ENCODE peak calls at places on chromosomes 16 and 17, in nine cellular contexts. One of them, this sample, is unnamed.

GRCh38 chr17:60750645-60751044 is 73.0 kb downstream of the BCAS3 start:
- DNase-seq in GM23338: no peak
- DNase-seq in HCEC 1CT: no peak
- DNase-seq in HuH-7: no peak
- DNase-seq in ureter: no peak
- DNase-seq in hypothalamus: no peak
- DNase-seq in activated T-cell treated with anti-CD3 and anti-CD28 coated beads for 1 hour: no peak
- DNase-seq in HFF-Myc: no peak
- DNase-seq in NCI-H1048: no peak
- DNase-seq in this sample: no peak

GRCh38 chr17:42895185-42895555 is 5.4 kb upstream of the G6PC1 start:
- DNase-seq in HCEC 1CT: peak; percentile 82
- DNase-seq in HuH-7: no peak
- DNase-seq in hypothalamus: no peak
- DNase-seq in GM23338: no peak
- DNase-seq in HFF-Myc: peak; percentile 49
- DNase-seq in activated T-cell treated with anti-CD3 and anti-CD28 coated beads for 1 hour: no peak
- DNase-seq in ureter: peak; percentile 54
- DNase-seq in NCI-H1048: no peak
- DNase-seq in this sample: no peak

GRCh38 chr17:27324940-27325339 is 31.0 kb downstream of the WSB1 start:
- DNase-seq in ureter: no peak
- DNase-seq in GM23338: no peak
- DNase-seq in NCI-H1048: no peak
- DNase-seq in hypothalamus: no peak
- DNase-seq in activated T-cell treated with anti-CD3 and anti-CD28 coated beads for 1 hour: no peak
- DNase-seq in HuH-7: no peak
- DNase-seq in HFF-Myc: no peak
- DNase-seq in HCEC 1CT: no peak
- DNase-seq in this sample: no peak

GRCh38 chr16:19677403-19677802 is 40.6 kb downstream of the KNOP1 start:
- DNase-seq in hypothalamus: no peak
- DNase-seq in NCI-H1048: no peak
- DNase-seq in HFF-Myc: no peak
- DNase-seq in HuH-7: no peak
- DNase-seq in ureter: no peak
- DNase-seq in activated T-cell treated with anti-CD3 and anti-CD28 coated beads for 1 hour: no peak
- DNase-seq in HCEC 1CT: no peak
- DNase-seq in GM23338: no peak
- DNase-seq in this sample: no peak

GRCh38 chr17:15928286-15928785 is 16.6 kb upstream of the ADORA2B start:
- DNase-seq in HFF-Myc: no peak
- DNase-seq in ureter: no peak
- DNase-seq in HCEC 1CT: no peak
- DNase-seq in activated T-cell treated with anti-CD3 and anti-CD28 coated beads for 1 hour: no peak
- DNase-seq in GM23338: no peak
- DNase-seq in hypothalamus: no peak
- DNase-seq in NCI-H1048: no peak
- DNase-seq in HuH-7: no peak
- DNase-seq in this sample: no peak

GRCh38 chr16:65663774-65664173 is 541.9 kb upstream of the CDH11 start:
- DNase-seq in NCI-H1048: no peak
- DNase-seq in hypothalamus: no peak
- DNase-seq in activated T-cell treated with anti-CD3 and anti-CD28 coated beads for 1 hour: no peak
- DNase-seq in GM23338: no peak
- DNase-seq in HFF-Myc: no peak
- DNase-seq in ureter: no peak
- DNase-seq in HCEC 1CT: no peak
- DNase-seq in HuH-7: no peak
- DNase-seq in this sample: no peak

GRCh38 chr16:51577621-51578303 is 426.7 kb upstream of the SALL1 start:
- DNase-seq in HuH-7: no peak
- DNase-seq in GM23338: peak; percentile 55
- DNase-seq in HFF-Myc: no peak
- DNase-seq in activated T-cell treated with anti-CD3 and anti-CD28 coated beads for 1 hour: no peak
- DNase-seq in hypothalamus: no peak
- DNase-seq in ureter: no peak
- DNase-seq in NCI-H1048: no peak
- DNase-seq in HCEC 1CT: no peak
- DNase-seq in this sample: peak; percentile 8

GRCh38 chr17:37231882-37232281 is 143.9 kb upstream of the C17orf78 start:
- DNase-seq in hypothalamus: no peak
- DNase-seq in activated T-cell treated with anti-CD3 and anti-CD28 coated beads for 1 hour: no peak
- DNase-seq in HCEC 1CT: no peak
- DNase-seq in GM23338: no peak
- DNase-seq in HuH-7: no peak
- DNase-seq in ureter: no peak
- DNase-seq in HFF-Myc: no peak
- DNase-seq in NCI-H1048: no peak
- DNase-seq in this sample: no peak

GRCh38 chr17:80968602-80969029 is 23.0 kb upstream of the CHMP6 start:
- DNase-seq in HuH-7: no peak
- DNase-seq in NCI-H1048: no peak
- DNase-seq in GM23338: no peak
- DNase-seq in ureter: no peak
- DNase-seq in HFF-Myc: no peak
- DNase-seq in activated T-cell treated with anti-CD3 and anti-CD28 coated beads for 1 hour: no peak
- DNase-seq in HCEC 1CT: no peak
- DNase-seq in hypothalamus: no peak
- DNase-seq in this sample: no peak

GRCh38 chr16:19437280-19437679 is 19.6 kb downstream of the TMC5 start:
- DNase-seq in HuH-7: no peak
- DNase-seq in HCEC 1CT: no peak
- DNase-seq in NCI-H1048: no peak
- DNase-seq in hypothalamus: no peak
- DNase-seq in HFF-Myc: no peak
- DNase-seq in ureter: no peak
- DNase-seq in GM23338: no peak
- DNase-seq in activated T-cell treated with anti-CD3 and anti-CD28 coated beads for 1 hour: no peak
- DNase-seq in this sample: no peak

GRCh38 chr17:49482144-49482817 is 12.8 kb upstream of the NGFR start:
- DNase-seq in activated T-cell treated with anti-CD3 and anti-CD28 coated beads for 1 hour: no peak
- DNase-seq in NCI-H1048: no peak
- DNase-seq in HuH-7: no peak
- DNase-seq in ureter: no peak
- DNase-seq in HCEC 1CT: peak; percentile 7
- DNase-seq in GM23338: no peak
- DNase-seq in hypothalamus: no peak
- DNase-seq in HFF-Myc: no peak
- DNase-seq in this sample: no peak

GRCh38 chr17:1367351-1367745 is 32.7 kb downstream of the YWHAE start:
- DNase-seq in GM23338: no peak
- DNase-seq in hypothalamus: no peak
- DNase-seq in ureter: no peak
- DNase-seq in activated T-cell treated with anti-CD3 and anti-CD28 coated beads for 1 hour: no peak
- DNase-seq in HFF-Myc: no peak
- DNase-seq in HCEC 1CT: peak; percentile 35
- DNase-seq in NCI-H1048: no peak
- DNase-seq in HuH-7: no peak
- DNase-seq in this sample: no peak

GRCh38 chr16:53985865-53986264 is 281.9 kb downstream of the FTO start:
- DNase-seq in HCEC 1CT: no peak
- DNase-seq in HFF-Myc: no peak
- DNase-seq in GM23338: no peak
- DNase-seq in hypothalamus: no peak
- DNase-seq in activated T-cell treated with anti-CD3 and anti-CD28 coated beads for 1 hour: no peak
- DNase-seq in ureter: no peak
- DNase-seq in NCI-H1048: no peak
- DNase-seq in HuH-7: no peak
- DNase-seq in this sample: no peak

GRCh38 chr17:64991726-64992125 is 64.8 kb downstream of the GNA13 start:
- DNase-seq in HFF-Myc: no peak
- DNase-seq in hypothalamus: no peak
- DNase-seq in NCI-H1048: no peak
- DNase-seq in activated T-cell treated with anti-CD3 and anti-CD28 coated beads for 1 hour: no peak
- DNase-seq in GM23338: no peak
- DNase-seq in HuH-7: no peak
- DNase-seq in HCEC 1CT: no peak
- DNase-seq in ureter: no peak
- DNase-seq in this sample: no peak

GRCh38 chr17:39134878-39135277 is 16.6 kb downstream of the PLXDC1 start:
- DNase-seq in HFF-Myc: no peak
- DNase-seq in HuH-7: no peak
- DNase-seq in GM23338: no peak
- DNase-seq in NCI-H1048: no peak
- DNase-seq in ureter: no peak
- DNase-seq in activated T-cell treated with anti-CD3 and anti-CD28 coated beads for 1 hour: no peak
- DNase-seq in hypothalamus: no peak
- DNase-seq in HCEC 1CT: peak; percentile 75
- DNase-seq in this sample: no peak

GRCh38 chr17:77933777-77934398 is 24.6 kb upstream of the TNRC6C start:
- DNase-seq in NCI-H1048: no peak
- DNase-seq in activated T-cell treated with anti-CD3 and anti-CD28 coated beads for 1 hour: no peak
- DNase-seq in HCEC 1CT: no peak
- DNase-seq in HuH-7: no peak
- DNase-seq in GM23338: no peak
- DNase-seq in HFF-Myc: no peak
- DNase-seq in hypothalamus: no peak
- DNase-seq in ureter: no peak
- DNase-seq in this sample: no peak

GRCh38 chr17:9522074-9522473 is 53.5 kb downstream of the STX8 start:
- DNase-seq in ureter: no peak
- DNase-seq in hypothalamus: no peak
- DNase-seq in HFF-Myc: peak; percentile 31
- DNase-seq in activated T-cell treated with anti-CD3 and anti-CD28 coated beads for 1 hour: no peak
- DNase-seq in HuH-7: peak; percentile 20
- DNase-seq in NCI-H1048: no peak
- DNase-seq in HCEC 1CT: peak; percentile 60
- DNase-seq in GM23338: peak; percentile 72
- DNase-seq in this sample: no peak

GRCh38 chr17:82365586-82366295 is 5.8 kb upstream of the UTS2R start:
- DNase-seq in HuH-7: no peak
- DNase-seq in GM23338: no peak
- DNase-seq in activated T-cell treated with anti-CD3 and anti-CD28 coated beads for 1 hour: no peak
- DNase-seq in HCEC 1CT: no peak
- DNase-seq in hypothalamus: no peak
- DNase-seq in HFF-Myc: no peak
- DNase-seq in ureter: no peak
- DNase-seq in NCI-H1048: no peak
- DNase-seq in this sample: no peak

GRCh38 chr16:70788668-70789161 is 12.2 kb downstream of the VAC14 start:
- DNase-seq in HCEC 1CT: no peak
- DNase-seq in HFF-Myc: no peak
- DNase-seq in hypothalamus: no peak
- DNase-seq in activated T-cell treated with anti-CD3 and anti-CD28 coated beads for 1 hour: no peak
- DNase-seq in ureter: no peak
- DNase-seq in NCI-H1048: no peak
- DNase-seq in HuH-7: no peak
- DNase-seq in GM23338: no peak
- DNase-seq in this sample: no peak

GRCh38 chr16:29805232-29806095 is 865 bp upstream of the MAZ start:
- DNase-seq in hypothalamus: peak; percentile 89
- DNase-seq in NCI-H1048: peak; percentile 82
- DNase-seq in GM23338: peak; percentile 97
- DNase-seq in HCEC 1CT: peak; percentile 97
- DNase-seq in ureter: peak; percentile 98
- DNase-seq in HFF-Myc: no peak
- DNase-seq in HuH-7: peak; percentile 92
- DNase-seq in activated T-cell treated with anti-CD3 and anti-CD28 coated beads for 1 hour: peak; percentile 97
- DNase-seq in this sample: no peak

GRCh38 chr17:41140360-41141132 is at the start of gene KRTAP4-6:
- DNase-seq in NCI-H1048: no peak
- DNase-seq in hypothalamus: no peak
- DNase-seq in HFF-Myc: peak; percentile 35
- DNase-seq in GM23338: no peak
- DNase-seq in HuH-7: no peak
- DNase-seq in HCEC 1CT: peak; percentile 90
- DNase-seq in activated T-cell treated with anti-CD3 and anti-CD28 coated beads for 1 hour: no peak
- DNase-seq in ureter: no peak
- DNase-seq in this sample: no peak

This sample was measured in NCI-H187 treated with DMSO at 0.1 percent for 48 hours.